ENCODE peak calls at places on chromosomes 11 and 22, in four cellular contexts. C is suprapubic skin, G is GM23338, T is ascending aorta. I is an unnamed sample.

GRCh38 chr11:57311109-57311936 is 13.4 kb downstream of the TNKS1BP1 start:
- DNase-seq in G (peak), C (peak), T (peak), I (peak)

GRCh38 chr11:128862913-128863660 is 4.0 kb downstream of the KCNJ1 start:
- DNase-seq in T (no peak), C (no peak), G (no peak), I (no peak)

GRCh38 chr11:111836766-111837165 is 34.6 kb downstream of the ALG9 start:
- DNase-seq in G (no peak), T (no peak), C (no peak), I (no peak)

GRCh38 chr11:133945087-133945974 is 11.4 kb downstream of the IGSF9B start:
- DNase-seq in C (no peak), G (no peak), T (no peak), I (no peak)

GRCh38 chr11:62667460-62667859 is 2.3 kb downstream of the CSKMT start:
- DNase-seq in G (no peak), T (no peak), C (no peak), I (no peak)

GRCh38 chr11:128470081-128470480 is 117.3 kb downstream of the ETS1 start:
- DNase-seq in C (no peak), T (no peak), G (no peak), I (no peak)

GRCh38 chr11:47441421-47441820 is 7.5 kb downstream of the RAPSN start:
- DNase-seq in C (no peak), G (no peak), T (no peak), I (no peak)

GRCh38 chr11:42397483-42397882 is 914.3 kb upstream of the API5 start:
- DNase-seq in T (no peak), C (no peak), G (no peak), I (no peak)

GRCh38 chr11:112564228-112564955 is 303.7 kb upstream of the PLET1 start:
- DNase-seq in C (no peak), G (no peak), T (no peak), I (no peak)

GRCh38 chr11:132177106-132177505 is 806.7 kb downstream of the NTM start:
- DNase-seq in T (no peak), C (no peak), G (peak), I (no peak)

GRCh38 chr11:65774525-65775306 is 6.1 kb downstream of the AP5B1 start:
- DNase-seq in C (peak), T (no peak), G (no peak), I (no peak)

GRCh38 chr11:15707194-15707593 is 592.5 kb downstream of the INSC start:
- DNase-seq in G (no peak), C (no peak), T (no peak), I (no peak)

GRCh38 chr11:108218455-108218854 is 4.0 kb downstream of the NPAT start:
- DNase-seq in G (no peak), T (no peak), C (no peak), I (no peak)

GRCh38 chr22:25485626-25486545 is 78.6 kb upstream of the GRK3 start:
- DNase-seq in C (peak), T (no peak), G (no peak), I (no peak)

GRCh38 chr11:117748771-117749540 is 48.1 kb downstream of the DSCAML1 start:
- DNase-seq in G (no peak), T (no peak), C (no peak), I (no peak)

GRCh38 chr11:46237248-46238077 is 40.0 kb upstream of the CREB3L1 start:
- DNase-seq in C (peak), G (peak), T (peak), I (peak)

GRCh38 chr22:46079861-46080821 is 70.2 kb upstream of the PPARA start:
- DNase-seq in T (peak), G (no peak), C (peak), I (peak)

GRCh38 chr11:74325649-74326645 is 14.5 kb upstream of the P4HA3 start:
- DNase-seq in C (peak), T (peak), G (no peak), I (peak)

GRCh38 chr11:2912038-2912410 is 17.2 kb downstream of the PHLDA2 start:
- DNase-seq in C (no peak), G (no peak), T (no peak), I (no peak)

GRCh38 chr11:19183641-19184040 is 18.1 kb downstream of the CSRP3 start:
- DNase-seq in T (no peak), G (no peak), C (no peak), I (no peak)

GRCh38 chr11:115676206-115676605 is 172.0 kb upstream of the CADM1 start:
- DNase-seq in T (no peak), C (no peak), G (peak), I (no peak)

GRCh38 chr11:31340903-31341572 is 28.5 kb downstream of the DCDC1 start:
- DNase-seq in C (no peak), T (no peak), G (peak), I (no peak)

GRCh38 chr11:75265851-75266531 is 25.4 kb downstream of the TPBGL start:
- DNase-seq in C (no peak), G (no peak), T (no peak), I (no peak)

GRCh38 chr22:40221055-40221414 is 43.3 kb downstream of the TNRC6B start:
- DNase-seq in G (no peak), C (no peak), T (no peak), I (no peak)

GRCh38 chr22:40218723-40219294 is 41.1 kb downstream of the TNRC6B start:
- DNase-seq in G (no peak), T (no peak), C (no peak), I (no peak)

GRCh38 chr22:40218152-40218551 is 40.4 kb downstream of the TNRC6B start:
- DNase-seq in C (no peak), G (no peak), T (no peak), I (no peak)

GRCh38 chr22:40224702-40225101 is 47.0 kb downstream of the TNRC6B start:
- DNase-seq in C (no peak), T (no peak), G (no peak), I (no peak)

DNA sequence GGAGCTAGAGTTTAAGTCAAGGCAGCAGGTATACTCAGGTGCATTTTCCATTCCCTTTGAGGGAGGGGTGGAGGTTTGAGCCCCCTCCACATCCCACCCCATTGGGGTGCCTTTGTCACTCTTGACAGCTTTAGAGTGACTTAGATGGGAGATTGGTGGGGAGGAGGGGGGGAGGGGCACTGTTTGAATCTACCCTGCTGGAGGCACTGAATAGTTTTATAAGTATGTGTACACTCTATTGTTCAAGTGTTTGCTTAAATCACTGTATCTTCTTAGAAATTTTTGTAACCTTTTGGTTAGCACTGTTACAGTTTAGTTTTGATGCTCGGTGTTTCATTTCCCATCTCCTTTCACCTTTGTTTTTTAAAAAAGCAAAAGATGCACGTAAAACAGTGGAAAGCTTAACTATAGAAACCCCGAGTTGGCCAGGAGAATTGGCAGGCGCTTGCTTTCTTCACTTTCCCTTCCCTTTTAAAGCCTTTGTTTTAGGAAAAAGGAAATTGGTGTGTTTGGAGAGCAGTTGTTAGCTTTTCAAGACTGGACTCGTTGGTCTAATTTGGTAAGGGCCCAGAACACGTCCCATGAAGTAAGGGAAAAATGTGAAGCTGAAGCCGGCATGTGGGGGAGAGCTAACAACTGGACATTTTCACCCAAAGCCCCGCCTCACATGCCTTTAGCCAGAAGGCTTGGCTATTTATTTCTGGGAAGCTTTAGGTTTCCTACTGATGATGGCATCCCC is 42.8 kb downstream of the TNRC6B start:
- DNase-seq in G (no peak), C (no peak), T (no peak), I (no peak)
- H3K27ac ChIP-seq in G (peak), C (peak), T (peak), I (peak)

DNA sequence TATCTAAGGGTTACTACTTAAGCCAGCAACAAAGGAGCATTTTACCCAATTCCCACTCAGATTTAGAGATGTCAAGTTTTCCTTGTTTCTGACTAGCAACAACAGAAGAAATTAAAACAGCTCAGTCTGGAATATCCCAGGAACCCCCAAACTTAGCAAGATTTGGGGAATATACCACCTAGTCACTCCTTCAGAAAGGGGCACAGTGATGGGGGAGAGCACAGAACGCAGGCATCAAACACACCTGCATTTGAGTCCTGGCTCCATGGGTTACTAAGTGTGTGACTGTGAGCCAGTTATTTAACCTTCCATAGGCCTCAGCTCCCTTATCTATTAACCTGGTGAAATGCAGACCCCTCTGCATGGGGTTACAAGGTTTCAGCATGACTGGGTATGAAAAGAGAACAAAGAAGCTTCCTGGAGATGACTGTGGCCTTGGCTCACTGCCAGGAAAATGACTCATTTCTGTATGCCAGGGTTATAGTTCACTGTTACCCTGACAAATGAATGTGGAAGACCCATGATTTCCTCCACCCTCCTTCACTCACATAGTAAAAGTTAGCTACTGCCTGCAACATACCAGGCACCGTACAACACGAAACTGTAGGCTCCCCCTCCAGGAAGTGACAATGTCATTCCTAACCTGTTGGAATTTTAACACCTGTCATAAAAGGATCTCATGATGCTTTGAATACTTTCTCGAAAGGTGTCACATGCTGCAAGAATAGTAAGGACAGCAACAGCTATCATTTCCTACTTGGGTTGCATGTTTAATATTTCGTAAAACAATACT is 79.6 kb downstream of the ME3 start:
- DNase-seq in T (peak), C (no peak), G (no peak), I (no peak)
- H3K27ac ChIP-seq in T (no peak), C (peak), G (no peak), I (no peak)

DNA sequence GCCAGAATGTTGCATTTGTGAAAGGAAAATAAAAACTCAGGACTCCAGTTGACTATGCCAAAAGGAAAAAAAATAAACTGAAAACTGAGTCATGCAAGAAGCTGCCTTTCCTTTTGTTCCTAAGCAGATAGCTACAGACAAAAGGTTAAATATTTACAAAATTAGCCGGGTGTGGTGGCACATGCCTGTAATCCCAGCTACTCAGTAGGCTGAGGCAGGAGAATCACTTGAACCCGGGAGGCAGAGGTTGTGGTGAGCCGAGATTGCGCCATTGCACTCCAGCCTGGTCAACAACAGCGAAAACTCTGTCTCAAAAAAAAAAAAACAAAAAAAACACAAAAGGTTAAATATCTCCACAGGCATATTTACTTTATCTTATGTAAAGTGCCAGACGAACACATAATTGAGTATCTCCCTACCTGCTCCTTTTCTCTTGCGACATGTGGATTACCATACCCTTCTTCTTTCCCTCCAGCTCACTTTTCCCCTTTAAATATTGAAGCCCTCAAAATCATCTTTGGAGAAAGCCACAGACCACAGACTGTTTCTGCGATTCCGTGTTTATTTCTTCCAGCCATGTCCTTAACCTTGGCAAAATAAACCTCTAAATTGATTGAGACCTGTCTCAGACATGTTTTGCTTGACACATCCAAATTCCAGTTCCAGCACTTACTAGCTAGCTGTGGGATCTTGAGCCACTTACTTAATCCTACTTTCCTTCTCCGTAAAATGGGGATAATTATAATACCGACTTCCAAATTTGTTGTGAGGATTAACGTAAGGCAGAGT is 2.3 kb upstream of the SMPD1 start:
- DNase-seq in T (no peak), C (no peak), G (no peak), I (no peak)
- H3K27ac ChIP-seq in T (peak), C (no peak), G (no peak), I (no peak)

GRCh38 chr22:29306175-29306829 is at the start of gene GAS2L1:
- DNase-seq in T (peak), C (no peak), G (peak), I (peak)
- H3K27ac ChIP-seq in T (peak), C (peak), G (peak), I (peak)